ENCODE peak calls at places on chromosomes 7 and 10, in four cellular contexts. X is HepG2, F is K562, A is GM12878. N is an unnamed sample.

GRCh38 chr7:19117081-19117869 is at the start of gene TWIST1:
- DNase-seq in F (no peak), A (no peak), X (no peak), N (peak)

GRCh38 chr10:67606572-67606971 is 89.4 kb downstream of the CTNNA3 start:
- DNase-seq in F (no peak), A (no peak), X (no peak), N (no peak)

GRCh38 chr10:30125484-30125883 is 66.1 kb upstream of the JCAD start:
- DNase-seq in A (no peak), X (no peak), F (no peak), N (no peak)

GRCh38 chr10:18368681-18369080 is 228.5 kb downstream of the CACNB2 start:
- DNase-seq in F (no peak), A (no peak), X (no peak), N (no peak)

GRCh38 chr10:123986736-123987135 is 95.1 kb upstream of the CPXM2 start:
- DNase-seq in X (no peak), A (no peak), F (no peak), N (no peak)

GRCh38 chr10:120511165-120511564 is 54.1 kb downstream of the PLPP4 start:
- DNase-seq in X (no peak), F (no peak), A (no peak), N (no peak)

GRCh38 chr7:100483728-100484635 is at the start of gene NYAP1:
- DNase-seq in F (peak), X (no peak), A (no peak), N (peak)

GRCh38 chr7:134865001-134865845 is 85.8 kb downstream of the CALD1 start:
- DNase-seq in A (peak), F (no peak), X (no peak), N (no peak)

GRCh38 chr7:128408709-128409434 is 910 bp downstream of the IMPDH1 start:
- DNase-seq in F (no peak), A (no peak), X (no peak), N (no peak)

GRCh38 chr10:3887885-3888476 is 103.0 kb upstream of the KLF6 start:
- DNase-seq in X (no peak), A (peak), F (no peak), N (no peak)

GRCh38 chr10:15120523-15120922 is 23.4 kb downstream of the RPP38 start:
- DNase-seq in F (no peak), A (no peak), X (no peak), N (no peak)

GRCh38 chr7:140479062-140479738 is at the start of gene MKRN1:
- DNase-seq in F (peak), X (peak), A (peak), N (peak)

GRCh38 chr7:151459726-151460473 is 20.0 kb upstream of the CRYGN start:
- DNase-seq in A (no peak), X (peak), F (no peak), N (peak)

GRCh38 chr10:68175954-68176353 is 56.0 kb downstream of the ATOH7 start:
- DNase-seq in F (no peak), A (no peak), X (no peak), N (no peak)

GRCh38 chr7:76191783-76192240 is 9.9 kb upstream of the SRRM3 start:
- DNase-seq in A (no peak), F (peak), X (peak), N (peak)

DNA sequence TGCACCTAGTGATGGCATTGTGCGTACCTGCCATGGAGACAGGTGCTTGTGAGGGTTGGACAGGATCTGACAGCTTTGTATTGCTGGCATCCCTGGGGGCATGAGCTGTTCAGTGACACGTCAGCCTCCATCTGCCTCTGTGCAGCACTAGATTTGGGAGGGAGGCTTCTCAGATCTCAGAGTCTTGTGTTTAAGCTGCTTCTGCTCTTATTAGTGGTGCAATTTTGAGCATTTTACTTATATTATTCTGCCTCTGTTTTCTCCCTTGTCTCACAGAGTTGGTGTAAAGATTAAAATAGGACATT is 5.1 kb downstream of the ARHGAP22 start:
- DNase-seq in A (no peak), F (no peak), X (no peak), N (no peak)
- TF ChIP-seq BHLHE40 in A (no peak), F (no peak), X (no peak), N (no peak)

DNA sequence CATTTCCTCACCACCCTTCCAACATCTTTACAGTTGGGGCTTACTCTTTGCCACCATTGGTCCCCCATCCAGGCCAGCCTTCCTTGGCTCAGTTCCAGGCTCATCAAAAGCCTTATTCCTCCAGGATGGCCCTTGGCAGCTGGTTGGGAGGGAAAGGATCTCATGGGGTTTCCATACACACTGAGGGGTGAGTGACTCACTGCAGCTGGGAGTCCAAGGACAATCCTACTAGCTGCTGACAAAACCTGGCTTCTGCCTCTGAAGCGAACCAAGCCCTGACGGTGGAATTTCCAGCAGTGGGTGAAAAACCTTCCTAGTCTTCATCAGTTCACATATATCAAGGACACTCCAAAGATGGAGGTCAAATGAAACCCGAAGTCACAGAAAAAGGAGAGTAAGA is 22.9 kb downstream of the CRHR2 start:
- DNase-seq in A (no peak), X (no peak), F (no peak), N (no peak)
- TF ChIP-seq TARDBP in A (no peak), X (no peak), F (no peak), N (no peak)

GRCh38 chr7:130006771-130007170 is 44.4 kb downstream of the ZC3HC1 start:
- DNase-seq in X (no peak), F (no peak), A (no peak), N (no peak)
- TF ChIP-seq FOXK2 in X (no peak), F (no peak), A (no peak), N (no peak)

GRCh38 chr7:42247301-42247700 is 10.3 kb upstream of the GLI3 start:
- DNase-seq in F (no peak), X (peak), A (no peak), N (no peak)
- TF ChIP-seq BHLHE40 in F (no peak), X (no peak), A (no peak), N (no peak)

GRCh38 chr7:66099232-66099550 is 15.5 kb upstream of the CRCP start:
- DNase-seq in F (no peak), A (no peak), X (no peak), N (no peak)

GRCh38 chr7:66100408-66101050 is 14.1 kb upstream of the CRCP start:
- DNase-seq in X (no peak), A (no peak), F (no peak), N (no peak)

GRCh38 chr7:66095010-66095409 is 19.4 kb downstream of the ASL start:
- DNase-seq in A (no peak), X (no peak), F (no peak), N (no peak)

GRCh38 chr7:66105263-66105748 is 9.3 kb upstream of the CRCP start:
- DNase-seq in A (no peak), X (no peak), F (no peak), N (no peak)

GRCh38 chr7:66099551-66100407 is 14.9 kb upstream of the CRCP start:
- DNase-seq in A (no peak), X (no peak), F (peak), N (no peak)
- TF ChIP-seq TARDBP in A (no peak), X (no peak), F (no peak), N (no peak)

GRCh38 chr7:115822380-115822779 is 208.2 kb downstream of the TFEC start:
- DNase-seq in X (no peak), F (no peak), A (no peak), N (no peak)
- TF ChIP-seq FOXK2 in X (no peak), F (no peak), A (no peak), N (no peak)